ENCODE peak calls at places on chromosome 13, in five cellular contexts. S, N, A, T and R are unnamed samples.

GRCh38 chr13:113145911-113146598 is 12.4 kb upstream of the PROZ start:
- DNase-seq in T (no peak), S (no peak), N (no peak), A (no peak), R (no peak)

GRCh38 chr13:97335488-97336134 is 98.4 kb upstream of the RAP2A start:
- DNase-seq in S (peak), A (peak), T (peak), N (no peak), R (no peak)

GRCh38 chr13:72025836-72026235 is 158.8 kb upstream of the DACH1 start:
- DNase-seq in N (no peak), S (no peak), T (no peak), A (no peak), R (no peak)

GRCh38 chr13:81713201-81713600 is 1372.3 kb upstream of the SPRY2 start:
- DNase-seq in S (no peak), A (no peak), N (no peak), T (no peak), R (no peak)

GRCh38 chr13:67139551-67139950 is 90.6 kb downstream of the PCDH9 start:
- DNase-seq in S (no peak), N (no peak), T (no peak), A (no peak), R (no peak)

GRCh38 chr13:76331948-76332712 is 554.1 kb downstream of the KCTD12 start:
- DNase-seq in T (no peak), A (peak), N (no peak), S (peak), R (no peak)

GRCh38 chr13:65656740-65657329 is 1573.3 kb downstream of the PCDH9 start:
- DNase-seq in T (peak), S (peak), N (no peak), A (peak), R (no peak)

GRCh38 chr13:113761136-113761535 is 2.1 kb downstream of the TMEM255B start:
- DNase-seq in A (no peak), N (no peak), T (no peak), S (no peak), R (no peak)

GRCh38 chr13:35882722-35883497 is 248.3 kb downstream of the DCLK1 start:
- DNase-seq in N (no peak), T (no peak), S (no peak), A (no peak), R (no peak)

GRCh38 chr13:34748078-34748477 is 194.0 kb upstream of the NBEA start:
- DNase-seq in A (peak), N (no peak), T (peak), S (peak), R (no peak)

GRCh38 chr13:112174476-112175110 is 107.6 kb downstream of the SOX1 start:
- DNase-seq in A (no peak), S (no peak), N (no peak), T (no peak), R (peak)

GRCh38 chr13:71727036-71727435 is 140.0 kb downstream of the DACH1 start:
- DNase-seq in A (no peak), T (no peak), N (no peak), S (no peak), R (no peak)

GRCh38 chr13:44431150-44431549 is 57.5 kb downstream of the SERP2 start:
- DNase-seq in S (no peak), T (no peak), A (no peak), N (no peak), R (no peak)

GRCh38 chr13:43797869-43798268 is 11.1 kb upstream of the ENOX1 start:
- DNase-seq in T (no peak), N (no peak), A (peak), S (peak), R (no peak)

GRCh38 chr13:113069861-113070805 is 35.5 kb upstream of the F7 start:
- DNase-seq in T (no peak), S (no peak), N (no peak), A (no peak), R (no peak)

GRCh38 chr13:36359301-36359950 is 13.2 kb upstream of the SPART start:
- DNase-seq in N (no peak), T (no peak), S (no peak), A (no peak), R (no peak)

GRCh38 chr13:40442826-40443225 is 223.6 kb downstream of the FOXO1 start:
- DNase-seq in T (no peak), S (no peak), A (no peak), N (no peak), R (no peak)

GRCh38 chr13:40446365-40446764 is 220.1 kb downstream of the FOXO1 start:
- DNase-seq in S (peak), T (no peak), A (peak), N (no peak), R (no peak)

GRCh38 chr13:40442191-40442590 is 224.2 kb downstream of the FOXO1 start:
- DNase-seq in N (no peak), S (no peak), A (no peak), T (no peak), R (no peak)

GRCh38 chr13:40445557-40445990 is 220.9 kb downstream of the FOXO1 start:
- DNase-seq in A (peak), N (peak), T (peak), S (peak), R (no peak)

GRCh38 chr13:40444241-40444640 is 222.2 kb downstream of the FOXO1 start:
- DNase-seq in T (no peak), A (no peak), N (no peak), S (no peak), R (no peak)
- H3K4me3 ChIP-seq in T (no peak), A (no peak), N (no peak), S (no peak), R (no peak)

DNA sequence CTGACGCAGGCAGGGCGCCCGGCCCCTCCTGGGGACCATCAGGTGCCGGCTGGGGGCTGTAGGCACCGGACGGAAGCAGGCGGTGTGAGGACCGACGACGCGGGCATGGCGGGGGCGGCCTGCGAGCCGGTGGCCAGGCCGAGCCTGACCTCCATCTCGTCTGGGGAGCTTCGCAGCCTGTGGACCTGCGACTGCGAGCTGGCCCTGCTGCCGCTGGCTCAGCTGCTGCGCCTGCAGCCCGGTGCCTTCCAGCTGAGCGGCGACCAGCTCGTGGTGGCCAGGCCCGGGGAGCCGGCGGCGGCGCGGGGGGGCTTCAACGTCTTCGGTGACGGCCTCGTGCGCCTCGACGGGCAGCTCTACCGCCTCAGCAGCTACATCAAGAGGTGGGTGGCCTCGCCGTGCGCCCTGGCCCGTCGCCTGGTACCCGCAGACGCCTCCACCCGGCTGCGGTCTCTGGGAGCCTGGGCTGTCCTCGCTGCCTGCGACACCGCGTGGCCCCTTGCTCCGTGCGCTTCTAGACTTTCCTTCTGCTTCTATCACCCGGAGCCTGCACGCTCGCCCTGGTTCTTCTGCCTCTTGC is 430 bp downstream of the MEDAG start:
- DNase-seq in N (no peak), S (no peak), T (no peak), A (peak), R (no peak)
- H3K4me3 ChIP-seq in N (peak), S (peak), T (no peak), A (peak), R (peak)

GRCh38 chr13:26697069-26697955 is 63.3 kb downstream of the GPR12 start:
- DNase-seq in T (no peak), S (no peak), N (no peak), A (no peak), R (no peak)

GRCh38 chr13:26695360-26695705 is 65.3 kb downstream of the GPR12 start:
- DNase-seq in T (no peak), N (no peak), S (no peak), A (no peak), R (no peak)

GRCh38 chr13:26699197-26699490 is 61.4 kb downstream of the GPR12 start:
- DNase-seq in N (no peak), A (no peak), S (no peak), T (no peak), R (no peak)

GRCh38 chr13:26695891-26696311 is 64.7 kb downstream of the GPR12 start:
- DNase-seq in S (no peak), T (no peak), A (no peak), N (no peak), R (no peak)

GRCh38 chr13:26698392-26699196 is 62.0 kb downstream of the GPR12 start:
- DNase-seq in S (peak), N (peak), A (peak), T (peak), R (peak)
- H3K4me3 ChIP-seq in S (no peak), N (peak), A (peak), T (no peak), R (peak)

GRCh38 chr13:74289861-74290260 is 155.7 kb upstream of the KLF12 start:
- DNase-seq in A (no peak), S (no peak), N (no peak), T (no peak), R (no peak)

GRCh38 chr13:74287672-74288169 is 153.5 kb upstream of the KLF12 start:
- DNase-seq in A (peak), S (peak), N (peak), T (peak), R (peak)

GRCh38 chr13:74289130-74289529 is 154.9 kb upstream of the KLF12 start:
- DNase-seq in S (no peak), N (no peak), A (no peak), T (peak), R (no peak)

GRCh38 chr13:74290324-74290773 is 156.1 kb upstream of the KLF12 start:
- DNase-seq in T (peak), A (peak), S (peak), N (no peak), R (no peak)

DNA sequence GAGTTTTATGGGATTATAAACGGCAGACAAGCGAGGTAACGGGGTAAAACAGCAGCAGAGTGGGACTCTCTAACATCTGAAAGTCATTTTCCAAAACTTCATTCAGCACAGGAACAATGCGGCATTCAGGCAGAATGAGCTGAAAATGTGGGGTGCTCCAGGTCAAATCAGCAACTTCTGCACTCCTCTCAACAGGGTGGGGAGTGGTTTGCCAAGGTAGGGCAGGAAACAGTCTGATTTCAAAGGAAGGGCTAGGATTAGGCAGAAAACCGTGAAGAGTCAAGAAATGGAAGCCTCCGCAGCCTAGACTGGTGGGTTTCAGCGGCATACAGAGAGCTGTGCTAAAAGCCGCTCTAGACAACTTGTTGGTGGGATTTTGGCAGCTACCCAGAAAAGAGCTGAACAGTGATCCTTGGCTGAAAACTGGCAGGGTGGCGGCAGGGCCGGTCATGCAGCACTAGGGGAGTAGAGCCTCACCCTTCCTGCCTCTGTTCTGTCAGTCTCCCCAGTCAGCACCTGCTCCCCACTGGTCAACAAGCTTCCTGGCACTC is 154.2 kb upstream of the KLF12 start:
- DNase-seq in A (no peak), S (peak), T (peak), N (no peak), R (no peak)
- H3K4me3 ChIP-seq in A (peak), S (peak), T (peak), N (peak), R (peak)

DNA sequence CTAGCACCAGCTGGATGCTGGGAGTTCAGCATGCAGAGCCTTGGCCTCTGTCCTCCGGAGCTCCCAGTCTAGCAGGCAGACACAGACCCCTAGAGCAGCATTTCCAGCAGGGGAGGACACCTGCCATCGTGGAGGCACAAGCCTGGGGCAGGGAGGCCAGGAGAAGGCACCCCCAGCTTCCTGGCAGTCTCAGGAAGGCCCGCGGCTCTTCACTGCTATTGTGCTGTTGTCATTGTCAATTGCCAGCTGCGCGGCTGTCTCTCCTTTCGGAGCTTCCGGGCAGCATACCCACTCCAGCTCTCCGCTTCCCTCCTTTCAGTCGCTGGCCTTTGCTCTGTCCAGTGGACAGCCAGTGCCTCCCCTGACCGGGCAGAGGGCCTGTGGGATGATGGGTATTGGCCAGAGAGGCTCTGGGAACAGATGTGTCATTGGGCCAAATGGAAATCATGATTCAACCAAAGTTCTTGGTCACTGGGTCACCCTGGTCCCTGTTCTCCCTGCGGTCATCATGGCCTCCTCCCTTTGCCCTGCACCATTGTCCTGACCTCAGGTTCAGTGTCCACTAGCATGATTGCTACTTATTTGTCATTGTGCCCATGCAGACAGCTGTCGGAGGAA is 93.0 kb downstream of the SLC7A1 start:
- DNase-seq in N (no peak), A (no peak), T (no peak), S (no peak), R (no peak)
- H3K4me3 ChIP-seq in N (no peak), A (no peak), T (no peak), S (no peak), R (no peak)

DNA sequence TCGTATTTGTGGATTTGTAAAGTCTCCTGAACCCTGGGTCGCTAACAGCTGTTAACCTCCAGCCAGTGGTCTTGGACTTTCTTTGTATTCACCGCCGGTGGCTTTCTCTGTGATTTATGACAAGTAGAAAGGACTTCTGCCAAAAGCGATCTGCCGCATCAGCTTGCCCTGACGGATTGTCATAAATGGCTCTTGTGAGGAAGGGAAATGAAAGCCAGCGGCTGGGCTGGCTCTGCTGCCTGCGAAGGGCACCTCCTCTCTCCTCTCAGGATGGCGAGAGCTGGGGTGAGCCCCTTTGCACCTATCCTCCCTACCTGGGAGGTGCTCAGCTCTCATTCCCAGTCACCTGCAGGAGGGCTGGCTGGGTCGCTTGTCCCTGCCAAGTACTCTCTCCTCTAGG is 25.6 kb downstream of the DHRS12 start:
- DNase-seq in A (no peak), T (no peak), S (no peak), N (no peak), R (no peak)
- H3K4me3 ChIP-seq in A (no peak), T (no peak), S (no peak), N (no peak), R (no peak)

GRCh38 chr13:40682449-40683240 is 16.2 kb upstream of the FOXO1 start:
- DNase-seq in A (peak), T (peak), N (no peak), S (peak), R (no peak)
- H3K4me3 ChIP-seq in A (no peak), T (no peak), N (no peak), S (no peak), R (no peak)

GRCh38 chr13:52450793-52451116 is 321 bp upstream of the VPS36 start:
- DNase-seq in T (no peak), N (no peak), A (no peak), S (no peak), R (no peak)
- H3K4me3 ChIP-seq in T (no peak), N (peak), A (peak), S (peak), R (peak)

GRCh38 chr13:48220592-48221300 is 12.3 kb upstream of the ITM2B start:
- DNase-seq in N (no peak), S (no peak), A (no peak), T (no peak), R (no peak)

GRCh38 chr13:48221301-48222190 is 11.5 kb upstream of the ITM2B start:
- DNase-seq in A (no peak), N (peak), T (no peak), S (peak), R (no peak)

GRCh38 chr13:48223016-48223385 is 10.0 kb upstream of the ITM2B start:
- DNase-seq in S (no peak), N (no peak), T (no peak), A (no peak), R (no peak)

GRCh38 chr13:48222358-48223015 is 10.5 kb upstream of the ITM2B start:
- DNase-seq in T (no peak), N (peak), S (peak), A (peak), R (no peak)
- H3K4me3 ChIP-seq in T (no peak), N (peak), S (no peak), A (peak), R (peak)